ENCODE peak calls at places on chromosomes 16 and 17, in six cellular contexts. One of them, this sample, is unnamed.

GRCh38 chr16:18800674-18801196 is 614 bp downstream of the ARL6IP1 start:
- DNase-seq in fibroblast of lung: no peak
- DNase-seq in T1000: no peak
- DNase-seq in cardiac muscle cell: no peak
- DNase-seq in lung: no peak
- DNase-seq in posterior cingulate gyrus: no peak
- DNase-seq in this sample: no peak

GRCh38 chr17:51322390-51323029 is 62.2 kb downstream of the UTP18 start:
- DNase-seq in fibroblast of lung: no peak
- DNase-seq in T1000: no peak
- DNase-seq in cardiac muscle cell: peak
- DNase-seq in lung: no peak
- DNase-seq in posterior cingulate gyrus: no peak
- DNase-seq in this sample: peak

GRCh38 chr17:41456206-41456605 is 11.0 kb downstream of the KRT32 start:
- DNase-seq in fibroblast of lung: no peak
- DNase-seq in T1000: no peak
- DNase-seq in cardiac muscle cell: no peak
- DNase-seq in lung: no peak
- DNase-seq in posterior cingulate gyrus: no peak
- DNase-seq in this sample: no peak

GRCh38 chr17:56777859-56778258 is 55.9 kb downstream of the C17orf67 start:
- DNase-seq in fibroblast of lung: peak
- DNase-seq in T1000: no peak
- DNase-seq in cardiac muscle cell: no peak
- DNase-seq in lung: no peak
- DNase-seq in posterior cingulate gyrus: no peak
- DNase-seq in this sample: no peak

GRCh38 chr16:15829460-15829859 is 27.4 kb downstream of the MYH11 start:
- DNase-seq in fibroblast of lung: peak
- DNase-seq in T1000: no peak
- DNase-seq in cardiac muscle cell: peak
- DNase-seq in lung: peak
- DNase-seq in posterior cingulate gyrus: no peak
- DNase-seq in this sample: no peak

GRCh38 chr17:9239260-9239820 is 218.0 kb downstream of the NTN1 start:
- DNase-seq in fibroblast of lung: no peak
- DNase-seq in T1000: no peak
- DNase-seq in cardiac muscle cell: no peak
- DNase-seq in lung: no peak
- DNase-seq in posterior cingulate gyrus: no peak
- DNase-seq in this sample: no peak

GRCh38 chr16:77290451-77291110 is 91.4 kb downstream of the SYCE1L start:
- DNase-seq in fibroblast of lung: peak
- DNase-seq in T1000: no peak
- DNase-seq in cardiac muscle cell: no peak
- DNase-seq in lung: no peak
- DNase-seq in posterior cingulate gyrus: no peak
- DNase-seq in this sample: no peak

GRCh38 chr16:84412262-84412661 is 43.9 kb downstream of the ATP2C2 start:
- DNase-seq in fibroblast of lung: no peak
- DNase-seq in T1000: no peak
- DNase-seq in cardiac muscle cell: no peak
- DNase-seq in lung: no peak
- DNase-seq in posterior cingulate gyrus: no peak
- DNase-seq in this sample: no peak

GRCh38 chr17:66177048-66177447 is 14.9 kb downstream of the CEP112 start:
- DNase-seq in fibroblast of lung: no peak
- DNase-seq in T1000: no peak
- DNase-seq in cardiac muscle cell: no peak
- DNase-seq in lung: no peak
- DNase-seq in posterior cingulate gyrus: no peak
- DNase-seq in this sample: no peak

This sample was measured in epithelial cell of proximal tubule.